ENCODE peak calls at places on chromosomes 5 and 9, in nine cellular contexts. F, L, H, W, C, G, J, S and U are unnamed samples.

GRCh38 chr5:65117525-65117924 is 348.8 kb downstream of the CWC27 start:
- DNase-seq in C (no peak), W (no peak), L (no peak), S (no peak), F (no peak), H (no peak), J (no peak), G (no peak), U (no peak)

GRCh38 chr5:122756263-122756911 is 18.5 kb upstream of the SNX2 start:
- DNase-seq in S (no peak), F (no peak), H (peak), W (no peak), G (no peak), J (no peak), L (no peak), C (no peak), U (no peak)

GRCh38 chr5:65037845-65038815 is 269.4 kb downstream of the CWC27 start:
- DNase-seq in S (peak), W (peak), J (no peak), F (peak), C (no peak), H (peak), L (peak), G (no peak), U (no peak)

GRCh38 chr9:21510806-21511205 is 28.7 kb upstream of the IFNE start:
- DNase-seq in S (no peak), G (no peak), J (no peak), W (no peak), C (no peak), H (peak), F (no peak), L (no peak), U (no peak)

GRCh38 chr5:40378431-40379175 is 301.1 kb upstream of the PTGER4 start:
- DNase-seq in L (no peak), G (no peak), S (no peak), C (no peak), F (no peak), H (no peak), J (no peak), W (no peak), U (no peak)

GRCh38 chr9:715743-716400 is 125.6 kb upstream of the DMRT1 start:
- DNase-seq in G (no peak), L (no peak), J (no peak), H (no peak), C (no peak), F (no peak), S (no peak), W (no peak), U (no peak)

GRCh38 chr5:39948867-39949468 is 524.2 kb upstream of the DAB2 start:
- DNase-seq in J (peak), G (no peak), W (peak), C (peak), H (peak), S (peak), L (peak), F (peak), U (no peak)

GRCh38 chr5:111851616-111852015 is 94.6 kb upstream of the NREP start:
- DNase-seq in J (no peak), C (no peak), G (no peak), F (no peak), L (no peak), W (no peak), S (no peak), H (no peak), U (no peak)

GRCh38 chr5:37836173-37837100 is 3.4 kb downstream of the GDNF start:
- DNase-seq in L (no peak), H (peak), C (no peak), J (peak), G (no peak), W (peak), S (no peak), F (peak), U (peak)

GRCh38 chr5:10649518-10650410 is 85.9 kb downstream of the ANKRD33B start:
- DNase-seq in F (peak), H (no peak), J (no peak), G (no peak), C (no peak), S (no peak), W (peak), L (no peak), U (no peak)

GRCh38 chr9:130869250-130869649 is 27.4 kb downstream of the QRFP start:
- DNase-seq in C (no peak), L (no peak), W (no peak), S (peak), H (no peak), J (peak), F (no peak), G (no peak), U (peak)

GRCh38 chr5:43652537-43653302 is 49.7 kb downstream of the NNT start:
- DNase-seq in W (no peak), H (no peak), G (no peak), L (no peak), F (no peak), S (no peak), J (no peak), C (no peak), U (peak)

GRCh38 chr5:135481387-135481786 is 29.2 kb upstream of the TIFAB start:
- DNase-seq in S (no peak), C (no peak), H (no peak), G (no peak), J (no peak), F (no peak), L (no peak), W (no peak), U (no peak)

DNA sequence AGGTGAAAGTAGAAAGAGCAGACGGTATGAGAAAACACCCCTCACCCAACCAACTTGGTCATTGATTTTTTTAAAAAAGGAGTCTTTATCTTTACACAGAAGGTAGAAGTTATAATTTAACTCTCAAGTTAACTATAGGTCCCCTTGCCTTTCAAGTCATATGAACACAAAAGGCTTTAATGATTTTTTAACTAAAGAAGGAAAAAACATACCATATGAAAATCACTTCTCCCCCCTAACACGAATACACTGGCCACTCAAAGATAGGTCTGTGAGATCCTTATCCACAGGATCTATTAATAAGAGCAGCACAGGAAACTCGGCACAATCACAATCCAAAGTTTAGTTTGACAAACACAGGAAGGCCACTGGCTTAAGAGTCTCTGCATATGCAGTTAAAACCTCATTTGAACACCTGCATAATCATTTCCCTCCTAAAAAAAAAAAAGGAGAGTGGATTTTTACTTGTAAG is 138.0 kb downstream of the ENC1 start:
- DNase-seq in J (no peak), W (no peak), F (no peak), H (no peak), C (no peak), L (no peak), S (peak), G (no peak), U (no peak)
- H3K27ac ChIP-seq in J (no peak), W (no peak), F (no peak), H (no peak), C (no peak), L (no peak), S (peak), G (no peak), U (no peak)

DNA sequence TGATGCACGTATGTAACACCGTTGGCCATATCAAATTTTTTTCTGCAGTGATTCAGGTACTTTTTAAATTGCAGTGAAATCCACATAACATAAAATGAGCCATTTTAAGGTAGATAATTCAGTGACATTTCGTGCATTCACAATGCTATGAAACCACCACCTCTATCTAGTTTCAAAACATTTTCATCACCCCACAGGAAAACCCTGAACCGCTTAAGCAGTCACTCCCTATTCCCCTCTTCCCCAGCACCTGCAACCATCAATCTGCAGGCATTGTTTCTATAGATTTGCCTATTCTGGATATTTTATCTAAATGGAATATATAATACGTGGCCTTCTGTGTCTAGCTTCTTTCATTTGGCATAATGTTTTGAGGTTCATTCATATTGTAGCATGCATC is 79.2 kb downstream of the BOD1 start:
- DNase-seq in J (no peak), C (no peak), F (no peak), H (no peak), W (no peak), L (no peak), S (no peak), G (no peak), U (no peak)
- H3K27ac ChIP-seq in J (no peak), C (no peak), F (no peak), H (no peak), W (no peak), L (no peak), S (peak), G (no peak), U (peak)

GRCh38 chr9:113545068-113545467 is 81.5 kb downstream of the RGS3 start:
- DNase-seq in G (no peak), S (no peak), W (no peak), H (no peak), C (no peak), F (peak), J (no peak), L (no peak), U (no peak)
- H3K27ac ChIP-seq in G (no peak), S (peak), W (no peak), H (no peak), C (no peak), F (peak), J (no peak), L (no peak), U (no peak)

GRCh38 chr9:121267689-121268597 is at the start of gene GSN:
- DNase-seq in J (peak), C (peak), S (peak), F (peak), L (peak), H (peak), W (peak), G (peak), U (peak)
- H3K27ac ChIP-seq in J (peak), C (no peak), S (peak), F (no peak), L (peak), H (no peak), W (no peak), G (peak), U (peak)

GRCh38 chr9:24931894-24932293 is 386.2 kb upstream of the IZUMO3 start:
- DNase-seq in H (no peak), L (no peak), S (no peak), G (no peak), C (no peak), F (no peak), W (no peak), J (no peak), U (no peak)
- H3K27ac ChIP-seq in H (no peak), L (no peak), S (no peak), G (no peak), C (no peak), F (no peak), W (no peak), J (no peak), U (no peak)

DNA sequence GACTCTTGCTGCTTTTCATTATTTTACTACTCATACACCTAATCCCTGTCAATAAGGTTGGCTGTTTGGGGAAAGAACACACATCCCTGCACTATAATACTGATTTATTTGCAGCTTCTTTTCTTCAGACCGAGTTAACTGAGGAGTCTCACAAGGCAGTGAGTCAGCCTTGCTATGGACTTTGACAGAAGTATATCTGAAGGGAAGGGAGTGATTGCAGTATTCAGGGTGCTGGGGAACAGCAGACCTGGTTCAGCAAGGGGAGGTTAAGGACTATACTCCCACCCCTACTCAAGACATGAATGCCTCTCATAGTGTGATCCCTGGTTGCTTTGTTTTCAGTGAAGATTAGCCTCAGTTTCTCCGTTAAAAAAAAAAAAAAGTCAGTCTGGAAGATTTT is 99.8 kb downstream of the TLE4 start:
- DNase-seq in L (no peak), G (no peak), F (no peak), C (no peak), J (no peak), W (no peak), S (no peak), H (no peak), U (no peak)
- H3K27ac ChIP-seq in L (no peak), G (no peak), F (no peak), C (no peak), J (no peak), W (no peak), S (no peak), H (no peak), U (no peak)

GRCh38 chr5:143074414-143074996 is 304.3 kb downstream of the ARHGAP26 start:
- DNase-seq in C (no peak), G (no peak), F (no peak), L (no peak), S (no peak), J (no peak), H (no peak), W (no peak), U (no peak)

GRCh38 chr5:143078971-143079370 is 308.8 kb downstream of the ARHGAP26 start:
- DNase-seq in W (no peak), L (no peak), C (no peak), F (no peak), G (no peak), J (no peak), S (no peak), H (no peak), U (no peak)

GRCh38 chr5:143078321-143078720 is 308.1 kb downstream of the ARHGAP26 start:
- DNase-seq in G (no peak), J (no peak), F (no peak), S (no peak), W (no peak), L (no peak), C (no peak), H (no peak), U (no peak)

GRCh38 chr5:143080407-143080806 is 310.2 kb downstream of the ARHGAP26 start:
- DNase-seq in F (no peak), S (no peak), H (no peak), L (no peak), J (no peak), W (no peak), C (no peak), G (no peak), U (no peak)

GRCh38 chr5:143077453-143078103 is 307.4 kb downstream of the ARHGAP26 start:
- DNase-seq in L (no peak), C (no peak), J (no peak), F (no peak), S (no peak), H (no peak), G (no peak), W (no peak), U (no peak)
- H3K27ac ChIP-seq in L (no peak), C (no peak), J (no peak), F (no peak), S (no peak), H (no peak), G (no peak), W (no peak), U (no peak)

GRCh38 chr9:127496974-127497373 is 45.7 kb downstream of the LRSAM1 start:
- DNase-seq in W (no peak), H (no peak), G (no peak), C (no peak), L (no peak), S (no peak), F (no peak), J (no peak), U (no peak)
- H3K27ac ChIP-seq in W (no peak), H (no peak), G (no peak), C (no peak), L (peak), S (no peak), F (no peak), J (no peak), U (no peak)